ENCODE peak calls at places on chromosome 16, in ten cellular contexts. One of them, this sample, is unnamed.

GRCh38 chr16:57991551-57992059 is 8.9 kb downstream of the ZNF319 start:
- DNase-seq in WTC11: no peak
- DNase-seq in GM13976: no peak
- DNase-seq in mesothelial cell of epicardium: no peak
- DNase-seq in coronary artery: no peak
- DNase-seq in foreskin fibroblast: no peak
- DNase-seq in stomach: no peak
- DNase-seq in WERI-Rb-1: no peak
- DNase-seq in heart right ventricle: no peak
- DNase-seq in tibial nerve: no peak
- DNase-seq in this sample: no peak

GRCh38 chr16:80932725-80933124 is 74.0 kb downstream of the CMC2 start:
- DNase-seq in coronary artery: peak
- DNase-seq in WERI-Rb-1: no peak
- DNase-seq in mesothelial cell of epicardium: no peak
- DNase-seq in WTC11: no peak
- DNase-seq in stomach: peak
- DNase-seq in tibial nerve: no peak
- DNase-seq in heart right ventricle: peak
- DNase-seq in GM13976: no peak
- DNase-seq in foreskin fibroblast: peak
- DNase-seq in this sample: no peak

GRCh38 chr16:81505011-81505660 is 60.5 kb downstream of the CMIP start:
- DNase-seq in coronary artery: no peak
- DNase-seq in foreskin fibroblast: no peak
- DNase-seq in stomach: no peak
- DNase-seq in mesothelial cell of epicardium: no peak
- DNase-seq in tibial nerve: no peak
- DNase-seq in WERI-Rb-1: no peak
- DNase-seq in GM13976: peak
- DNase-seq in heart right ventricle: no peak
- DNase-seq in WTC11: no peak
- DNase-seq in this sample: no peak

GRCh38 chr16:877242-878065 is 76.9 kb upstream of the GNG13 start:
- DNase-seq in stomach: no peak
- DNase-seq in coronary artery: no peak
- DNase-seq in mesothelial cell of epicardium: no peak
- DNase-seq in WTC11: no peak
- DNase-seq in foreskin fibroblast: no peak
- DNase-seq in WERI-Rb-1: no peak
- DNase-seq in tibial nerve: no peak
- DNase-seq in GM13976: no peak
- DNase-seq in heart right ventricle: no peak
- DNase-seq in this sample: no peak

GRCh38 chr16:86044881-86045600 is 146.1 kb downstream of the IRF8 start:
- DNase-seq in WERI-Rb-1: no peak
- DNase-seq in GM13976: no peak
- DNase-seq in mesothelial cell of epicardium: no peak
- DNase-seq in heart right ventricle: no peak
- DNase-seq in WTC11: no peak
- DNase-seq in coronary artery: no peak
- DNase-seq in stomach: peak
- DNase-seq in foreskin fibroblast: no peak
- DNase-seq in tibial nerve: no peak
- DNase-seq in this sample: no peak

GRCh38 chr16:86044241-86044671 is 145.3 kb downstream of the IRF8 start:
- DNase-seq in coronary artery: no peak
- DNase-seq in foreskin fibroblast: peak
- DNase-seq in WERI-Rb-1: peak
- DNase-seq in heart right ventricle: no peak
- DNase-seq in GM13976: peak
- DNase-seq in tibial nerve: no peak
- DNase-seq in mesothelial cell of epicardium: no peak
- DNase-seq in stomach: peak
- DNase-seq in WTC11: peak
- DNase-seq in this sample: no peak

GRCh38 chr16:85171809-85172464 is 59.7 kb upstream of the CIBAR2 start:
- DNase-seq in foreskin fibroblast: no peak
- DNase-seq in tibial nerve: no peak
- DNase-seq in coronary artery: no peak
- DNase-seq in WTC11: no peak
- DNase-seq in WERI-Rb-1: no peak
- DNase-seq in GM13976: no peak
- DNase-seq in mesothelial cell of epicardium: no peak
- DNase-seq in heart right ventricle: no peak
- DNase-seq in stomach: no peak
- DNase-seq in this sample: no peak

GRCh38 chr16:35195173-35195863 is 1735.9 kb downstream of the TP53TG3F start:
- DNase-seq in WTC11: no peak
- DNase-seq in WERI-Rb-1: no peak
- DNase-seq in coronary artery: peak
- DNase-seq in tibial nerve: no peak
- DNase-seq in heart right ventricle: no peak
- DNase-seq in foreskin fibroblast: no peak
- DNase-seq in mesothelial cell of epicardium: no peak
- DNase-seq in GM13976: no peak
- DNase-seq in stomach: no peak
- DNase-seq in this sample: no peak

GRCh38 chr16:11263737-11264136 is 5.4 kb downstream of the TNP2 start:
- DNase-seq in WTC11: no peak
- DNase-seq in heart right ventricle: no peak
- DNase-seq in WERI-Rb-1: no peak
- DNase-seq in stomach: no peak
- DNase-seq in foreskin fibroblast: no peak
- DNase-seq in mesothelial cell of epicardium: no peak
- DNase-seq in coronary artery: no peak
- DNase-seq in tibial nerve: no peak
- DNase-seq in GM13976: no peak
- DNase-seq in this sample: no peak

GRCh38 chr16:85286970-85287814 is 174.9 kb upstream of the CIBAR2 start:
- DNase-seq in tibial nerve: peak
- DNase-seq in stomach: no peak
- DNase-seq in coronary artery: no peak
- DNase-seq in WTC11: no peak
- DNase-seq in WERI-Rb-1: peak
- DNase-seq in GM13976: no peak
- DNase-seq in mesothelial cell of epicardium: no peak
- DNase-seq in foreskin fibroblast: peak
- DNase-seq in heart right ventricle: no peak
- DNase-seq in this sample: peak

GRCh38 chr16:48113471-48113870 is 42.3 kb downstream of the ABCC12 start:
- DNase-seq in GM13976: no peak
- DNase-seq in coronary artery: no peak
- DNase-seq in stomach: no peak
- DNase-seq in WERI-Rb-1: peak
- DNase-seq in mesothelial cell of epicardium: no peak
- DNase-seq in foreskin fibroblast: no peak
- DNase-seq in tibial nerve: no peak
- DNase-seq in heart right ventricle: no peak
- DNase-seq in WTC11: peak
- DNase-seq in this sample: no peak

GRCh38 chr16:87762071-87762571 is 3.7 kb downstream of the KLHDC4 start:
- DNase-seq in GM13976: no peak
- DNase-seq in coronary artery: no peak
- DNase-seq in WTC11: no peak
- DNase-seq in stomach: no peak
- DNase-seq in foreskin fibroblast: no peak
- DNase-seq in WERI-Rb-1: no peak
- DNase-seq in tibial nerve: no peak
- DNase-seq in heart right ventricle: no peak
- DNase-seq in mesothelial cell of epicardium: no peak
- DNase-seq in this sample: no peak

DNA sequence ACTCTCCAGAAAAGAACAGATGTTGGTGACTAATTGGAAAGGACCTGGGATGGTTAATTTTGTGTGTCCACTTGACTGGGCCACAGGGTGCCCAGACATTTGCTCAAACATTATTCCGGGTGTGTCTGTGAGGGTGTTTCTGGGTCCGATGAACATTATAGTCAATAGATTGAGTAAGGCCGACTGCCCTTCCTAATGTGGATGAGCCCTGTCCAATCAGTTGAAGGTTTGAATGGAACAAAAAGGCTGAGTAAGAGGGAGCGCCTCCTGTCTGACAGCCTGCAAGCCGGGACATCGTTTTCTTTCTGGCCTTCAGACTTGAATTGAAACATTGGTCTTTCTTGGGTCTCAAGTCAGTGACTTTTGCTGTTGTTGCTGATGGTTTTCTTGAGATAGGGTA is 22.8 kb upstream of the ITPRIPL2 start:
- DNase-seq in tibial nerve: no peak
- DNase-seq in coronary artery: peak
- DNase-seq in GM13976: no peak
- DNase-seq in mesothelial cell of epicardium: no peak
- DNase-seq in stomach: no peak
- DNase-seq in WERI-Rb-1: no peak
- DNase-seq in heart right ventricle: no peak
- DNase-seq in foreskin fibroblast: no peak
- DNase-seq in WTC11: no peak
- DNase-seq in this sample: no peak
- TF ChIP-seq CTCF in tibial nerve: no peak
- TF ChIP-seq CTCF in coronary artery: no peak
- TF ChIP-seq CTCF in GM13976: no peak
- TF ChIP-seq CTCF in mesothelial cell of epicardium: no peak
- TF ChIP-seq CTCF in stomach: no peak
- TF ChIP-seq CTCF in WERI-Rb-1: no peak
- TF ChIP-seq CTCF in heart right ventricle: no peak
- TF ChIP-seq CTCF in foreskin fibroblast: no peak
- TF ChIP-seq CTCF in WTC11: no peak
- TF ChIP-seq CTCF in this sample: no peak

GRCh38 chr16:2046125-2046888 is 1.3 kb downstream of the NTHL1 start:
- DNase-seq in foreskin fibroblast: no peak
- DNase-seq in mesothelial cell of epicardium: no peak
- DNase-seq in WTC11: no peak
- DNase-seq in heart right ventricle: no peak
- DNase-seq in stomach: no peak
- DNase-seq in WERI-Rb-1: no peak
- DNase-seq in coronary artery: no peak
- DNase-seq in GM13976: no peak
- DNase-seq in tibial nerve: no peak
- DNase-seq in this sample: no peak

GRCh38 chr16:2048116-2048543 is 345 bp downstream of the TSC2 start:
- DNase-seq in stomach: no peak
- DNase-seq in GM13976: no peak
- DNase-seq in tibial nerve: no peak
- DNase-seq in foreskin fibroblast: no peak
- DNase-seq in mesothelial cell of epicardium: no peak
- DNase-seq in WERI-Rb-1: no peak
- DNase-seq in coronary artery: no peak
- DNase-seq in WTC11: no peak
- DNase-seq in heart right ventricle: no peak
- DNase-seq in this sample: no peak

GRCh38 chr16:2046889-2047329 is 725 bp downstream of the NTHL1 start:
- DNase-seq in WTC11: no peak
- DNase-seq in coronary artery: no peak
- DNase-seq in WERI-Rb-1: no peak
- DNase-seq in tibial nerve: no peak
- DNase-seq in heart right ventricle: no peak
- DNase-seq in GM13976: no peak
- DNase-seq in foreskin fibroblast: no peak
- DNase-seq in mesothelial cell of epicardium: no peak
- DNase-seq in stomach: no peak
- DNase-seq in this sample: no peak

GRCh38 chr16:2044541-2044940 is 3.1 kb downstream of the NTHL1 start:
- DNase-seq in coronary artery: no peak
- DNase-seq in WTC11: no peak
- DNase-seq in mesothelial cell of epicardium: no peak
- DNase-seq in GM13976: no peak
- DNase-seq in heart right ventricle: no peak
- DNase-seq in stomach: no peak
- DNase-seq in foreskin fibroblast: no peak
- DNase-seq in WERI-Rb-1: no peak
- DNase-seq in tibial nerve: no peak
- DNase-seq in this sample: no peak

DNA sequence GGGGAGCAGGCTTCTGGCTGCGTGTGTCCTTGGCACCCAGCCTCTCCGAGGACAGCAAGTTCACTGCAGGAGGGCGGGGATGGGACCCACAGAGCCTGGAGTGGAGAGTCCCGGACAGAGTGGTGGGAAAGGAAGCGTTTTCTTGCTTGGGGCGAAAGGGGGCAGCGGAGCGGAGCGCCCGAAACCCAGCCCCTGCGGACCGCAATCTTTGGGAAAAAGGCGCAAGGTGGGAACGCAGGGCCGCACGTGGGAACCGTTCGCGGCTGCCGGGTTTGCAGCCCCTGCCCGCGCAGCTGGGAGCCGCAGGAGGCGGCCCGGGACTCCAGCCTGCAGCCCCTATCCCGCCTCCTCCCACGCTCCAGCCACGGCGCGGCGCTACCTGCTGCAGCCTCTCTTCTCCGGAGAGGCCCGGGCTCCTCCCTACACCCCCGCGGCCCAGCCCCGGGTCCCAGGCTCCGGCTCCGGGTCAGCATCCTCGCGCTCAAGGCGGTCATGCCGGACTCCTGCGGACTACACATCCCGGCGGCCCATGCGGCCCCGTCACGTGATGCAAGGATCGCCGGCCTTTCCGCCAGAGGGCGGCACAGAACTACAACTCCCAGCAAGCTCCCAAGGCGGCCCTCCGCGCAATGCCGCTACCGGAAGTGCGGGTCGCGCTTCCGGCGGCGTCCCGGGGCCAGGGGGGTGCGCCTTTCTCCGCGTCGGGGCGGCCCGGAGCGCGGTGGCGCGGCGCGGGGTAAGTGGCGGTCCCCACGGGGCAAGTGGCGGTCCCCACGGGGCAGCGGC is at the start of the genes NTHL1 and TSC2:
- DNase-seq in coronary artery: peak
- DNase-seq in heart right ventricle: peak
- DNase-seq in mesothelial cell of epicardium: peak
- DNase-seq in WERI-Rb-1: peak
- DNase-seq in stomach: peak
- DNase-seq in foreskin fibroblast: peak
- DNase-seq in GM13976: peak
- DNase-seq in tibial nerve: peak
- DNase-seq in WTC11: peak
- DNase-seq in this sample: peak
- TF ChIP-seq CTCF in coronary artery: no peak
- TF ChIP-seq CTCF in heart right ventricle: peak
- TF ChIP-seq CTCF in mesothelial cell of epicardium: peak
- TF ChIP-seq CTCF in WERI-Rb-1: no peak
- TF ChIP-seq CTCF in stomach: no peak
- TF ChIP-seq CTCF in foreskin fibroblast: peak
- TF ChIP-seq CTCF in GM13976: peak
- TF ChIP-seq CTCF in tibial nerve: peak
- TF ChIP-seq CTCF in WTC11: no peak
- TF ChIP-seq CTCF in this sample: no peak

GRCh38 chr16:66152841-66153525 is 213.5 kb upstream of the CDH5 start:
- DNase-seq in mesothelial cell of epicardium: no peak
- DNase-seq in WTC11: no peak
- DNase-seq in tibial nerve: no peak
- DNase-seq in GM13976: no peak
- DNase-seq in foreskin fibroblast: no peak
- DNase-seq in WERI-Rb-1: no peak
- DNase-seq in stomach: no peak
- DNase-seq in heart right ventricle: no peak
- DNase-seq in coronary artery: no peak
- DNase-seq in this sample: no peak
- TF ChIP-seq CTCF in mesothelial cell of epicardium: no peak
- TF ChIP-seq CTCF in WTC11: no peak
- TF ChIP-seq CTCF in tibial nerve: no peak
- TF ChIP-seq CTCF in GM13976: no peak
- TF ChIP-seq CTCF in foreskin fibroblast: no peak
- TF ChIP-seq CTCF in WERI-Rb-1: no peak
- TF ChIP-seq CTCF in stomach: no peak
- TF ChIP-seq CTCF in heart right ventricle: no peak
- TF ChIP-seq CTCF in coronary artery: no peak
- TF ChIP-seq CTCF in this sample: no peak

GRCh38 chr16:10013364-10013763 is 168.9 kb downstream of the GRIN2A start:
- DNase-seq in mesothelial cell of epicardium: no peak
- DNase-seq in WTC11: no peak
- DNase-seq in tibial nerve: no peak
- DNase-seq in stomach: no peak
- DNase-seq in GM13976: no peak
- DNase-seq in foreskin fibroblast: no peak
- DNase-seq in coronary artery: no peak
- DNase-seq in heart right ventricle: no peak
- DNase-seq in WERI-Rb-1: no peak
- DNase-seq in this sample: no peak
- TF ChIP-seq CTCF in mesothelial cell of epicardium: no peak
- TF ChIP-seq CTCF in WTC11: no peak
- TF ChIP-seq CTCF in tibial nerve: no peak
- TF ChIP-seq CTCF in stomach: no peak
- TF ChIP-seq CTCF in GM13976: no peak
- TF ChIP-seq CTCF in foreskin fibroblast: no peak
- TF ChIP-seq CTCF in coronary artery: no peak
- TF ChIP-seq CTCF in heart right ventricle: peak
- TF ChIP-seq CTCF in WERI-Rb-1: no peak
- TF ChIP-seq CTCF in this sample: no peak